ENCODE peak calls at places on chromosome 21, in ten cellular contexts. L is neuronal stem cell, W is astrocyte, G is H9, N is GM12878, I is fibroblast of lung, B is GM23248, R is hepatocyte, O is MM.1S, E is IMR-90. Q is an unnamed sample.

GRCh38 chr21:16572032-16572431 is 842.2 kb downstream of the USP25 start:
- DNase-seq in L (no peak), W (peak; percentile 78), G (no peak), N (no peak), I (peak; percentile 84), B (peak; percentile 59), R (no peak), O (no peak), E (peak; percentile 77), Q (no peak)

GRCh38 chr21:27043377-27043776 is 76.5 kb upstream of the ADAMTS5 start:
- DNase-seq in L (no peak), W (no peak), G (no peak), N (no peak), I (no peak), B (no peak), R (no peak), O (no peak), E (no peak), Q (no peak)

GRCh38 chr21:26148071-26148470 is 22.5 kb downstream of the APP start:
- DNase-seq in L (peak; percentile 73), W (no peak), G (peak; percentile 71), N (no peak), I (no peak), B (no peak), R (no peak), O (no peak), E (no peak), Q (peak; percentile 52)

GRCh38 chr21:27495836-27496235 is 528.9 kb upstream of the ADAMTS5 start:
- DNase-seq in L (no peak), W (no peak), G (no peak), N (no peak), I (no peak), B (no peak), R (no peak), O (no peak), E (no peak), Q (no peak)

GRCh38 chr21:45894107-45894810 is 87.3 kb upstream of the COL6A1 start:
- DNase-seq in L (no peak), W (peak; percentile 73), G (no peak), N (no peak), I (peak; percentile 81), B (peak; percentile 92), R (peak; percentile 52), O (no peak), E (peak; percentile 85), Q (no peak)

GRCh38 chr21:46159841-46160562 is 4.6 kb upstream of the FTCD start:
- DNase-seq in L (no peak), W (no peak), G (peak; percentile 20), N (no peak), I (no peak), B (no peak), R (peak; percentile 3), O (no peak), E (no peak), Q (no peak)

GRCh38 chr21:31592501-31592900 is 67.0 kb upstream of the SOD1 start:
- DNase-seq in L (no peak), W (no peak), G (no peak), N (no peak), I (no peak), B (no peak), R (no peak), O (no peak), E (no peak), Q (no peak)

GRCh38 chr21:44496196-44496899 is 41.0 kb downstream of the LRRC3 start:
- DNase-seq in L (no peak), W (no peak), G (no peak), N (no peak), I (no peak), B (no peak), R (no peak), O (no peak), E (no peak), Q (no peak)

GRCh38 chr21:31530364-31530763 is 129.1 kb upstream of the SOD1 start:
- DNase-seq in L (no peak), W (no peak), G (no peak), N (no peak), I (no peak), B (no peak), R (no peak), O (no peak), E (no peak), Q (no peak)

GRCh38 chr21:44088401-44088780 is 18.8 kb upstream of the PWP2 start:
- DNase-seq in L (no peak), W (no peak), G (no peak), N (no peak), I (no peak), B (no peak), R (peak; percentile 31), O (no peak), E (no peak), Q (no peak)

GRCh38 chr21:33751120-33751519 is 108.8 kb downstream of the ITSN1 start:
- DNase-seq in L (no peak), W (peak; percentile 18), G (no peak), N (no peak), I (peak; percentile 31), B (peak; percentile 72), R (no peak), O (no peak), E (peak; percentile 19), Q (no peak)

GRCh38 chr21:41170442-41170841 is 2.5 kb downstream of the BACE2 start:
- DNase-seq in L (peak; percentile 23), W (no peak), G (peak; percentile 72), N (no peak), I (peak; percentile 40), B (peak; percentile 60), R (peak; percentile 63), O (peak; percentile 42), E (peak; percentile 34), Q (peak; percentile 41)

GRCh38 chr21:43645414-43645891 is 13.8 kb downstream of the HSF2BP start:
- DNase-seq in L (peak; percentile 38), W (peak; percentile 71), G (peak; percentile 49), N (no peak), I (peak; percentile 78), B (peak; percentile 88), R (peak; percentile 86), O (peak; percentile 89), E (peak; percentile 82), Q (no peak)

DNA sequence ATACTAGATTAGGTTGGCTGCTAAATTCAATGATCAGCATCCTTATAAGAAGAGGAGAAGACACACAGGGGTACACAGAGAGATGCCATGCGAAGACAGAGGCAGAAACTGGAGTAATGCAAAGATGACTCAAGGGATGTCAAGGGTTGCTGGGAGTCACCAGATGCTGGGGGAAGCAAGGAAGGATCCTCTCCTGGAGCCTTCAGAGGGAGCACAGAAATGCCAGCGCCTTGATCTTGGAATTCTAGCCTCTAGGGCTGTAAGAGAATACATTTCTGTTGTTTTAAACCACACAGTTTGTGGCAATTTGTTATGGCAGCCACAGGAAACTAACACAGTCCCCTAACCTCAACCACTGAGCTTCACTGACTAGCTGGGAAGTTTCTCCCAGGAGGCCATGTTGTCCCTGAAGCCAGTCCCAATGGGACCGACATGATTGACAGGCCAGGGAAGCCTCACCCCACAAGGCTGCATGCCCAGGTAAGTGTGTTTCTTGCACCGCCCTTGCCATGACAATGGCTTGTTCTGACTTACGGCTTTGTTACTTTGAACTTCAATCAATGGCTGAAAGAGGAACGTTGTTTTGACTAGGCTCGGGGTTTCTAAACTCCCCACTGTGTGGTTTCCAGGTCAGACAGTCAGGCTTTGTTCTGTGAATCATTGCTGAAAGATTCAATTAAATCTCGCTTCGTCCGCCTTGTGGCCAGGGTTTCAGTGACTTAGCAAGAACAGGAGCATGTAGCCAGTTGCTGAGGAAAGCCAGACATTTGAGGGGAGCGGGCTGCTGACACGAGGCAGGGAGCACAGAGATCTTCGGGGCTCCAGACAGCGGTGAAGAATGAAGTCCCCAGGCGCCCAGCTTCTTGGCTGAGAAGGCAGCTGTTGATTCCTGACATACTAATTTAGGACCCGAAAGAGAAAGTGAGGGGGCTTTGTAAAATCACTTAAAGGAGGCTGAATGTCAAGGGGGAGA is 62.3 kb downstream of the RUNX1 start:
- DNase-seq in L (peak; percentile 27), W (peak; percentile 97), G (peak; percentile 36), N (peak; percentile 72), I (peak; percentile 98), B (peak; percentile 67), R (peak; percentile 26), O (peak; percentile 46), E (peak; percentile 81), Q (no peak)
- H3K4me1 ChIP-seq in L (peaks cover 2% of the 10 kb centered on the region), W (peaks cover 56% of the 10 kb centered on the region), G (no peaks in the 10 kb centered on the region), N (peaks cover 27% of the 10 kb centered on the region), I (peaks cover 10% of the 10 kb centered on the region), B (peaks cover 48% of the 10 kb centered on the region), R (no peaks in the 10 kb centered on the region), O (peaks cover 19% of the 10 kb centered on the region), E (peaks cover 14% of the 10 kb centered on the region), Q (peaks cover 85% of the 10 kb centered on the region)

DNA sequence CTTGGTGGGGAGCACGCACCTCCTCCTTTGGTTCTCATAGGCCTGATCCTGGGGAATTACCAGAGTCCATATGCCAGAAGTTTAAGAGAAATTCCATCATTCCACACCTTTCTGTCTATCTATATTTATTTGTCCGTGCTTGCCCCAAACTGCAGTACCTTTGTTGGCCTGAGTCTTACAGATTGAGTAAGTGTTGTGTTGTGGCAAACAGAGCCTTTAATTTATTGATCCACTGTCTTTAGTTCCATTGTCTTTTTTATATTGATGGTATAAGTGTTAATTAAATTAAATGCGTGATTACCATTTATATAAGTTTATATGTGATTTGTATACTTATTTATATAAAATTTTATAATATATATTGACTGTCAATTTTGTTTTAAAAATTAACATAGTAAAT is 4.9 kb downstream of the SH3BGR start:
- DNase-seq in L (no peak), W (no peak), G (no peak), N (no peak), I (no peak), B (peak; percentile 8), R (no peak), O (no peak), E (no peak), Q (no peak)
- H2AFZ ChIP-seq in L (no peak overlapping the region), W (no peak overlapping the region), G (no peak overlapping the region), N (no peak overlapping the region), I (no peak overlapping the region), B (no peak overlapping the region), R (no peak overlapping the region), O (no peak overlapping the region), E (no peak overlapping the region), Q (no peak overlapping the region)

DNA sequence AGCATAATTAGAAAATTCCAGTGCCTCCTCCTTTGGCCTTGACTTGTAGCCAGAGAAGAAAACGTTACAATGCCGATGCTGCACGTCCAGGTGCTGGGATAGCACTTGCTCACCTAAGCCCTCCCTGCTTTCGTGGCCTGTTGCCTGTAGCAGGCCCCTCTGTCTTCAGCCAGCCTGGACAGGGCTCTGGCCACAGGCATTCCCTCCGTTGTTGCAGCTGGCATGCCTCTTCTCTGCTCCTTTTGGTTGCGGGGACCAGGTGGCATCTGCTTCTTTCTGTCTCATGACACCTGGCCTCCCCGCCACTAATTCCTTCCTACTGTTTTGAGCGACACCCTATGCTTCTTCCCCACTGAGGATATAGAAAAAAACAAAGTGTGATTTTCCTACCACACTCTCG is 54.6 kb upstream of the MORC3 start:
- DNase-seq in L (no peak), W (no peak), G (no peak), N (no peak), I (no peak), B (no peak), R (no peak), O (no peak), E (no peak), Q (no peak)
- H3K4me1 ChIP-seq in L (no peaks in the 10 kb centered on the region), W (peaks cover 2% of the 10 kb centered on the region), G (no peaks in the 10 kb centered on the region), N (peaks cover 4% of the 10 kb centered on the region), I (no peaks in the 10 kb centered on the region), B (no peaks in the 10 kb centered on the region), R (peaks cover 9% of the 10 kb centered on the region), O (no peaks in the 10 kb centered on the region), E (no peaks in the 10 kb centered on the region), Q (peaks cover 4% of the 10 kb centered on the region)

DNA sequence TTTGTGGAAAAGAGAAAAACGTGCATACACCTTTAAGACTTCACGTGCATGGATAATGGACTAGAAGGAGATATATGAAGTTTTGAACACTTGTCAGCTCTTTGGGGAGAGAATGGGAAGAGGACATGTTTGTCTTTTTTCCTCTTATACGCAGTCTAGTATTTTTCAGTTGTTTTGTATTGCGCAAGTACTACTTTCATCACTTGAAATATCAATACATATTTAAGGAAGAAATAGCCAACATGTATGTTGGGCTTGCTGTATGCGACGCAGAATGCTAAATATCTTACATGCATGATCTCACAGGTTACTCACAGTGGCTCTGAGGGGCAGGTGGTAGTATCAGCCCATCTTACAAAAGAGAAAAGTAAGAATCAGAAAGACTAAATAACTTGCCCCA is 176.5 kb upstream of the RUNX1 start:
- DNase-seq in L (no peak), W (no peak), G (no peak), N (no peak), I (no peak), B (no peak), R (no peak), O (no peak), E (no peak), Q (no peak)
- H2AFZ ChIP-seq in L (no peak overlapping the region), W (no peak overlapping the region), G (no peak overlapping the region), N (no peak overlapping the region), I (no peak overlapping the region), B (no peak overlapping the region), R (no peak overlapping the region), O (no peak overlapping the region), E (no peak overlapping the region), Q (no peak overlapping the region)